ENCODE peak calls at places on chromosomes 5 and 9, in ten cellular contexts. K, A, W, D, R, I, T, F, B and J are unnamed samples.
A peak's percentile ranks its signal among the peaks of the same experiment; 100 is the strongest.

GRCh38 chr9:130352081-130352480 is 86.5 kb downstream of the HMCN2 start:
- DNase-seq in F (no peak), K (no peak), D (no peak), A (no peak), B (no peak), W (peak; percentile 38), I (no peak), R (no peak), T (no peak), J (no peak)

GRCh38 chr5:17239953-17240352 is 22.5 kb downstream of the BASP1 start:
- DNase-seq in R (no peak), K (no peak), T (no peak), W (no peak), I (no peak), A (no peak), D (no peak), B (no peak), F (no peak), J (no peak)

GRCh38 chr9:76810377-76810957 is 46.2 kb downstream of the PCA3 start:
- DNase-seq in F (peak; percentile 74), B (no peak), W (peak; percentile 72), I (peak; percentile 77), D (peak; percentile 44), T (peak; percentile 72), A (peak; percentile 40), R (no peak), K (no peak), J (no peak)

GRCh38 chr5:166430491-166431319 is 1860.7 kb upstream of the WWC1 start:
- DNase-seq in R (no peak), I (no peak), B (no peak), F (peak; percentile 76), W (no peak), A (no peak), K (no peak), D (peak; percentile 86), T (no peak), J (no peak)

GRCh38 chr5:128227984-128228383 is 144.4 kb downstream of the SLC12A2 start:
- DNase-seq in K (no peak), I (peak; percentile 87), D (no peak), F (no peak), R (peak; percentile 17), T (peak; percentile 95), W (no peak), A (no peak), B (no peak), J (no peak)

GRCh38 chr5:143064207-143064606 is 294.0 kb downstream of the ARHGAP26 start:
- DNase-seq in D (no peak), K (no peak), R (no peak), A (no peak), F (no peak), I (peak; percentile 45), B (no peak), T (peak; percentile 74), W (no peak), J (no peak)

GRCh38 chr5:75654693-75655315 is 43.6 kb downstream of the ANKDD1B start:
- DNase-seq in A (no peak), B (peak; percentile 51), F (no peak), R (no peak), W (no peak), I (no peak), T (no peak), D (no peak), K (no peak), J (no peak)

GRCh38 chr5:146475190-146475801 is 28.2 kb downstream of the TCERG1 start:
- DNase-seq in B (no peak), F (no peak), R (no peak), A (no peak), I (no peak), K (no peak), D (no peak), T (peak; percentile 21), W (no peak), J (no peak)

GRCh38 chr5:68329554-68329953 is 114.0 kb downstream of the PIK3R1 start:
- DNase-seq in K (no peak), D (no peak), F (no peak), T (peak; percentile 72), W (peak; percentile 40), A (no peak), I (peak; percentile 47), B (no peak), R (no peak), J (no peak)

GRCh38 chr9:105457560-105458294 is 9.9 kb downstream of the FSD1L start:
- DNase-seq in F (no peak), A (peak; percentile 76), D (peak; percentile 38), B (peak; percentile 58), T (no peak), R (peak; percentile 56), K (no peak), W (no peak), I (no peak), J (no peak)

GRCh38 chr5:97243352-97243751 is 60.3 kb upstream of the RIOK2 start:
- DNase-seq in T (no peak), D (no peak), R (no peak), A (no peak), W (no peak), I (peak; percentile 2), K (no peak), B (no peak), F (no peak), J (no peak)

GRCh38 chr5:56183507-56183906 is 49.6 kb downstream of the ANKRD55 start:
- DNase-seq in B (no peak), W (no peak), K (no peak), I (peak; percentile 70), A (no peak), R (no peak), D (no peak), F (no peak), T (peak; percentile 95), J (no peak)

DNA sequence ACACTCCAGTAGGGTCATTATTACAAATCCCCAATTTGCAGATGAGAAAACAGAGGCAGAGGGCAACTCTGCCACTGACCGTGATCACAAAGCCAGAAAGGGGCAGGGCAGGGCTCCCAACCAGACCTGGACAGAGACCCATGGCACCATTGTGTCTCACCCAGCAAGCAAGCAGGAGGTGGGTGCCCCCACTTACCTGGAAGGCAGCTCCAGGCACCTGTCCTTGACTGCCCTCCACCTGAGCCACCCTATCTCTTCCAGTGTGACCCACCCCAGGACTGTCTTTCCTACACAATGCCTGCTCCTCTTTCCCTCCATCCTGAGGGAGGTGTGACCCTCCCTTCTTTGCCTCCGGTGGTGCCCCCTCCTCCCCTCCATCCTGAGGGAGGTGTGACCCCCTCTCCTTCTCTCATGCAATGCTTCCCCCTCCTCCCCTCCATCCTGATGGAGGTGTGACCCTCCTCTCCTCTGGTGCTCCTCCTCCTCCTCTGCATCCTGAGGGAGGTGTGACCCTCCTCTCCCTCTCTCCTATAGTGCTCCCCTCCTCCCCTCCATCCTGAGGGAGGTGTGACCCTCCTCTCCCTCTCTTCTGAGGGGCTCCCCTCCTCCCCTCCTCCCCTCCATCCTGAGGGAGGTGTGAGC is 198.0 kb downstream of the MED10 start:
- DNase-seq in I (no peak), T (no peak), R (no peak), B (no peak), A (no peak), D (no peak), K (no peak), F (no peak), W (no peak), J (no peak)
- H3K9me3 ChIP-seq in I (no peaks in the 10 kb centered on the region), T (no peaks in the 10 kb centered on the region), R (no peaks in the 10 kb centered on the region), B (no peaks in the 10 kb centered on the region), A (no peaks in the 10 kb centered on the region), D (no peaks in the 10 kb centered on the region), K (no peaks in the 10 kb centered on the region), F (no peaks in the 10 kb centered on the region), W (no peaks in the 10 kb centered on the region), J (no peaks in the 10 kb centered on the region)

DNA sequence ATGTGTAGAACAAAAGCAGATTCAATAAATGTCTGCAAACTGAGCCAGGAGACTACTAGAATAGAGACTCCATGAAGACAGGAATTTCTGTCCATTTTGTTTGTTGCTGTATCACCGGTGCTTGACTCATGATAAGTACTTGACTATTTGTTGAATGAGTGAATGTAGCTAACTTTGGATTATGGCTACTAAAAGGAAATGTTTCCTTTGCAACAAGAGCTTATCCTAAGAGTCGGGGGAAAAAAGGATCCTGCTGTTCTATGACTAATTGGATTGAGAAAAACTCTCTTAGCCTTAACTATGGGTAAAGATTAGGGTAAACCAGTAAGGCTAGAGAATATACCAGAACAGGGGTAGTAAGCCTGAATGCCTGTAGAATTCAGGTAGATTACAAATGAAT is 3.5 kb downstream of the PAIP1 start:
- DNase-seq in A (no peak), K (no peak), F (peak; percentile 44), I (no peak), B (no peak), T (peak; percentile 30), W (no peak), D (no peak), R (no peak), J (no peak)
- H3K27ac ChIP-seq in A (no peak overlapping the region), K (no peak overlapping the region), F (peak overlapping the region; percentile 5), I (no peak overlapping the region), B (peak overlapping the region; percentile 2), T (peak overlapping the region; percentile 2), W (no peak overlapping the region), D (no peak overlapping the region), R (peak overlapping the region; percentile 98), J (no peak overlapping the region)

GRCh38 chr9:111731916-111732315 is 62.8 kb downstream of the SHOC1 start:
- DNase-seq in T (peak; percentile 47), K (no peak), B (no peak), F (no peak), D (no peak), A (no peak), W (no peak), R (no peak), I (peak; percentile 45), J (no peak)
- H3K9me3 ChIP-seq in T (no peaks in the 10 kb centered on the region), K (no peaks in the 10 kb centered on the region), B (peaks cover 35% of the 10 kb centered on the region), F (no peaks in the 10 kb centered on the region), D (no peaks in the 10 kb centered on the region), A (no peaks in the 10 kb centered on the region), W (no peaks in the 10 kb centered on the region), R (peaks cover 4% of the 10 kb centered on the region), I (no peaks in the 10 kb centered on the region), J (no peaks in the 10 kb centered on the region)

GRCh38 chr5:39215857-39216256 is 3.5 kb downstream of the FYB1 start:
- DNase-seq in A (no peak), B (no peak), K (no peak), R (no peak), F (no peak), W (no peak), D (no peak), T (no peak), I (no peak), J (no peak)
- H3K27ac ChIP-seq in A (no peak overlapping the region), B (no peak overlapping the region), K (peak overlapping the region; percentile 83), R (no peak overlapping the region), F (no peak overlapping the region), W (no peak overlapping the region), D (no peak overlapping the region), T (no peak overlapping the region), I (no peak overlapping the region), J (no peak overlapping the region)

GRCh38 chr9:21967707-21968106 is 26.5 kb downstream of the CDKN2A start:
- DNase-seq in I (no peak), B (no peak), K (no peak), T (no peak), A (no peak), F (peak; percentile 18), R (no peak), W (no peak), D (no peak), J (no peak)
- H3K9me3 ChIP-seq in I (no peaks in the 10 kb centered on the region), B (peaks cover 10% of the 10 kb centered on the region), K (peaks cover 52% of the 10 kb centered on the region), T (peaks cover 3% of the 10 kb centered on the region), A (no peaks in the 10 kb centered on the region), F (no peaks in the 10 kb centered on the region), R (no peaks in the 10 kb centered on the region), W (no peaks in the 10 kb centered on the region), D (no peaks in the 10 kb centered on the region), J (peaks cover 3% of the 10 kb centered on the region)

GRCh38 chr9:88952976-88953375 is 38.3 kb upstream of the S1PR3 start:
- DNase-seq in W (no peak), I (no peak), K (no peak), D (no peak), R (no peak), B (no peak), F (no peak), A (no peak), T (no peak), J (no peak)
- H3K27ac ChIP-seq in W (no peak overlapping the region), I (no peak overlapping the region), K (no peak overlapping the region), D (no peak overlapping the region), R (peak overlapping the region; percentile 1), B (peak overlapping the region; percentile 73), F (no peak overlapping the region), A (peak overlapping the region; percentile 73), T (peak overlapping the region; percentile 70), J (no peak overlapping the region)